ENCODE peak calls at places on chromosomes 2 and 18, in seven cellular contexts. O, B, Y, H, F, J and Q are unnamed samples.

GRCh38 chr18:32920796-32921787 is 148.3 kb upstream of the KLHL14 start:
- DNase-seq in O (no peak), B (peak; percentile 95), F (no peak), Y (no peak), H (no peak), J (no peak), Q (no peak)

GRCh38 chr2:197915548-197916265 is 111.3 kb downstream of the PLCL1 start:
- DNase-seq in J (no peak), O (no peak), B (peak; percentile 82), F (no peak), H (no peak), Y (no peak), Q (no peak)

GRCh38 chr2:174800436-174801195 is 36.3 kb upstream of the CHRNA1 start:
- DNase-seq in J (no peak), B (no peak), F (no peak), H (no peak), O (no peak), Y (no peak), Q (no peak)

GRCh38 chr2:171318463-171318934 is 115.3 kb downstream of the METTL8 start:
- DNase-seq in Y (no peak), O (no peak), J (no peak), H (no peak), F (no peak), B (peak; percentile 19), Q (no peak)

GRCh38 chr2:20542761-20543578 is 96.1 kb downstream of the RHOB start:
- DNase-seq in F (no peak), B (peak; percentile 89), O (no peak), Y (no peak), H (no peak), J (no peak), Q (no peak)

GRCh38 chr2:27638023-27638637 is 9.3 kb downstream of the GPN1 start:
- DNase-seq in H (no peak), F (no peak), J (no peak), O (no peak), Y (no peak), B (peak; percentile 95), Q (peak; percentile 12)

GRCh38 chr2:64362562-64363026 is 91.4 kb upstream of the LGALSL start:
- DNase-seq in F (no peak), Y (no peak), J (no peak), H (no peak), O (no peak), B (no peak), Q (no peak)

GRCh38 chr2:212005077-212005671 is 533.4 kb downstream of the ERBB4 start:
- DNase-seq in O (peak; percentile 20), J (no peak), H (no peak), Y (peak; percentile 16), F (no peak), B (peak; percentile 51), Q (no peak)